ENCODE peak calls at places on chromosomes 5 and 9, in five cellular contexts. D is NT2/D1, Y is ELR, P is nephron progenitor cell, H is DMS153. G is an unnamed sample.

GRCh38 chr9:117825609-117826347 is 121.6 kb downstream of the TLR4 start:
- DNase-seq in D (no peak), Y (no peak), P (no peak), H (no peak), G (peak)

GRCh38 chr5:109759304-109759703 is 69.6 kb downstream of the MAN2A1 start:
- DNase-seq in D (no peak), Y (peak), P (no peak), H (no peak), G (no peak)

GRCh38 chr5:143177263-143177994 is 226.1 kb downstream of the NR3C1 start:
- DNase-seq in D (no peak), Y (peak), P (no peak), H (peak), G (no peak)

GRCh38 chr5:10635257-10635860 is 71.5 kb downstream of the ANKRD33B start:
- DNase-seq in D (no peak), Y (peak), P (no peak), H (no peak), G (peak)

GRCh38 chr9:92617195-92617813 is 52.6 kb downstream of the IPPK start:
- DNase-seq in D (no peak), Y (no peak), P (no peak), H (no peak), G (no peak)

GRCh38 chr5:90477073-90477472 is 2.4 kb downstream of the POLR3G start:
- DNase-seq in D (peak), Y (no peak), P (peak), H (no peak), G (no peak)

GRCh38 chr5:144141581-144141980 is 28.9 kb downstream of the YIPF5 start:
- DNase-seq in D (no peak), Y (no peak), P (no peak), H (no peak), G (no peak)

GRCh38 chr5:39376293-39376714 is 12.0 kb upstream of the C9 start:
- DNase-seq in D (peak), Y (peak), P (peak), H (peak), G (peak)

GRCh38 chr5:108386345-108387061 is 4.6 kb upstream of the FBXL17 start:
- DNase-seq in D (no peak), Y (peak), P (no peak), H (no peak), G (no peak)

GRCh38 chr5:102778478-102778877 is 23.4 kb downstream of the PAM start:
- DNase-seq in D (no peak), Y (peak), P (no peak), H (no peak), G (no peak)

GRCh38 chr5:177098103-177098771 is 11.5 kb downstream of the FGFR4 start:
- DNase-seq in D (no peak), Y (no peak), P (no peak), H (no peak), G (no peak)

GRCh38 chr9:93651521-93651950 is 75.2 kb downstream of the PHF2 start:
- DNase-seq in D (no peak), Y (no peak), P (no peak), H (no peak), G (no peak)

GRCh38 chr5:132302413-132302812 is 8.2 kb downstream of the SLC22A4 start:
- DNase-seq in D (no peak), Y (no peak), P (no peak), H (no peak), G (no peak)

GRCh38 chr5:114565871-114566270 is 204.0 kb downstream of the KCNN2 start:
- DNase-seq in D (no peak), Y (no peak), P (no peak), H (no peak), G (no peak)

GRCh38 chr9:99851028-99851822 is 29.5 kb downstream of the NR4A3 start:
- DNase-seq in D (no peak), Y (no peak), P (no peak), H (no peak), G (peak)

GRCh38 chr9:35495984-35496383 is 6.1 kb downstream of the RUSC2 start:
- DNase-seq in D (no peak), Y (no peak), P (no peak), H (no peak), G (no peak)

GRCh38 chr9:128396970-128397613 is 23.6 kb upstream of the CERCAM start:
- DNase-seq in D (no peak), Y (no peak), P (no peak), H (no peak), G (no peak)

GRCh38 chr9:128117613-128118471 is 9.7 kb downstream of the PTGES2 start:
- DNase-seq in D (peak), Y (peak), P (peak), H (peak), G (peak)

GRCh38 chr5:80852331-80853245 is 107.6 kb upstream of the RASGRF2 start:
- DNase-seq in D (no peak), Y (no peak), P (no peak), H (no peak), G (no peak)

GRCh38 chr5:166699616-166700015 is 1591.8 kb upstream of the WWC1 start:
- DNase-seq in D (no peak), Y (no peak), P (no peak), H (no peak), G (no peak)